ENCODE peak calls at places on chromosomes 16 and 17, in ten cellular contexts. U is NT2/D1; D is foreskin keratinocyte; Q is NCI-H1105; L is activated CD8-positive, alpha-beta memory T cell treated with anti-CD3 and anti-CD28 coated beads for 4 hours; O is amniotic stem cell; W is CD8-positive, alpha-beta memory T cell; G is activated naive CD8-positive, alpha-beta T cell treated with anti-CD3 and anti-CD28 coated beads for 36 hours; A is body of pancreas; B is GM12865. X is an unnamed sample.

GRCh38 chr16:66899945-66900688 is 18.6 kb downstream of the CDH16 start:
- DNase-seq in U (peak; percentile 58), L (no peak), W (no peak), O (no peak), Q (peak; percentile 18), A (peak; percentile 91), B (no peak), G (no peak), D (peak; percentile 29), X (peak; percentile 31)

GRCh38 chr17:58624751-58625150 is 67.1 kb downstream of the TEX14 start:
- DNase-seq in D (no peak), O (no peak), L (no peak), Q (no peak), A (no peak), B (no peak), G (no peak), W (no peak), U (no peak), X (no peak)

GRCh38 chr17:7295230-7296180 is 1.1 kb upstream of the YBX2 start:
- DNase-seq in U (no peak), G (no peak), W (no peak), O (no peak), B (no peak), A (no peak), L (no peak), Q (no peak), D (no peak), X (no peak)

GRCh38 chr17:18070861-18071340 is 16.8 kb upstream of the DRG2 start:
- DNase-seq in U (no peak), D (no peak), O (peak; percentile 11), A (no peak), G (no peak), L (no peak), Q (no peak), B (peak; percentile 11), W (no peak), X (no peak)

GRCh38 chr16:82671743-82672142 is 45.0 kb downstream of the CDH13 start:
- DNase-seq in W (no peak), Q (no peak), L (no peak), D (no peak), G (no peak), U (peak; percentile 3), O (no peak), A (no peak), B (peak; percentile 45), X (no peak)

GRCh38 chr16:25493136-25493811 is 198.5 kb upstream of the HS3ST4 start:
- DNase-seq in G (no peak), D (no peak), Q (no peak), A (no peak), O (no peak), U (no peak), B (no peak), L (no peak), W (no peak), X (no peak)

GRCh38 chr17:4583796-4584124 is 569 bp upstream of the SMTNL2 start:
- DNase-seq in U (no peak), W (peak; percentile 11), D (no peak), A (no peak), B (no peak), G (peak; percentile 25), Q (peak; percentile 34), O (no peak), L (no peak), X (no peak)

GRCh38 chr17:59001158-59001814 is 105.4 kb downstream of the TRIM37 start:
- DNase-seq in W (peak; percentile 74), L (peak; percentile 51), G (peak; percentile 76), Q (no peak), A (peak; percentile 26), B (peak; percentile 95), U (no peak), O (peak; percentile 31), D (no peak), X (no peak)

GRCh38 chr16:87468550-87468949 is 24.3 kb downstream of the ZCCHC14 start:
- DNase-seq in O (no peak), W (no peak), U (no peak), D (no peak), B (no peak), L (no peak), Q (no peak), A (no peak), G (no peak), X (no peak)

GRCh38 chr16:67451061-67451703 is 20.3 kb downstream of the HSD11B2 start:
- DNase-seq in L (no peak), W (no peak), G (no peak), A (no peak), O (no peak), B (no peak), U (no peak), D (no peak), Q (no peak), X (no peak)

GRCh38 chr17:50133028-50133768 is 3.2 kb upstream of the SAMD14 start:
- DNase-seq in B (no peak), W (no peak), G (no peak), D (no peak), O (no peak), U (no peak), L (no peak), A (no peak), Q (no peak), X (no peak)

GRCh38 chr17:19867654-19868395 is at the start of gene ULK2:
- DNase-seq in U (peak; percentile 23), L (no peak), D (peak; percentile 23), Q (no peak), W (peak; percentile 55), G (peak; percentile 71), A (peak; percentile 62), B (peak; percentile 86), O (no peak), X (peak; percentile 33)

GRCh38 chr16:16917201-16917600 is 538.3 kb downstream of the NPIPA7 start:
- DNase-seq in W (no peak), B (no peak), O (no peak), L (no peak), A (no peak), D (no peak), Q (no peak), G (no peak), U (no peak), X (no peak)

GRCh38 chr16:86941731-86942468 is 363.6 kb downstream of the FOXL1 start:
- DNase-seq in G (no peak), W (no peak), U (no peak), B (no peak), O (no peak), A (no peak), D (no peak), L (no peak), Q (no peak), X (no peak)

GRCh38 chr17:42133461-42134041 is 10.9 kb downstream of the HSPB9 start:
- DNase-seq in Q (peak; percentile 91), D (no peak), A (peak; percentile 49), U (no peak), L (no peak), G (no peak), W (peak; percentile 60), O (no peak), B (peak; percentile 81), X (no peak)

GRCh38 chr16:84225126-84225525 is 14.7 kb downstream of the KCNG4 start:
- DNase-seq in D (no peak), L (no peak), G (no peak), O (no peak), W (no peak), A (no peak), B (no peak), Q (no peak), U (no peak), X (no peak)

GRCh38 chr17:42846594-42847280 is 2.4 kb downstream of the AOC2 start:
- DNase-seq in O (no peak), W (no peak), Q (no peak), D (no peak), L (no peak), B (no peak), G (no peak), U (no peak), A (peak; percentile 10), X (no peak)

GRCh38 chr16:11297492-11298142 is 16.5 kb upstream of the PRM1 start:
- DNase-seq in B (peak; percentile 93), D (no peak), W (peak; percentile 69), G (peak; percentile 83), L (peak; percentile 33), U (peak; percentile 51), O (no peak), Q (peak; percentile 75), A (peak; percentile 71), X (no peak)

GRCh38 chr17:17835415-17836249 is 1.2 kb downstream of the SREBF1 start:
- DNase-seq in L (no peak), O (no peak), A (no peak), G (no peak), Q (no peak), B (no peak), W (no peak), U (no peak), D (no peak), X (no peak)

X was measured in GOT3.